ENCODE peak calls at places on chromosomes 6 and 20, in six cellular contexts. P, F, Q, Y, N and D are unnamed samples.
A peak's percentile ranks its signal among the peaks of the same experiment; 100 is the strongest.

GRCh38 chr20:17499041-17499440 is 32.1 kb downstream of the BFSP1 start:
- DNase-seq in P (no peak), F (no peak), Q (peak; percentile 51), Y (no peak), N (no peak), D (no peak)

GRCh38 chr6:1756472-1757129 is 146.9 kb downstream of the FOXC1 start:
- DNase-seq in P (no peak), F (no peak), Q (no peak), Y (no peak), N (no peak), D (no peak)

GRCh38 chr6:148836751-148837150 is 89.9 kb downstream of the UST start:
- DNase-seq in P (no peak), F (no peak), Q (no peak), Y (no peak), N (no peak), D (no peak)

GRCh38 chr6:52389626-52390360 is 27.8 kb downstream of the PAQR8 start:
- DNase-seq in P (no peak), F (no peak), Q (peak; percentile 66), Y (peak; percentile 60), N (no peak), D (no peak)

GRCh38 chr20:16381444-16381843 is 191.8 kb downstream of the KIF16B start:
- DNase-seq in P (no peak), F (no peak), Q (no peak), Y (no peak), N (no peak), D (no peak)

GRCh38 chr6:155301867-155302266 is 12.4 kb downstream of the TFB1M start:
- DNase-seq in P (no peak), F (no peak), Q (no peak), Y (no peak), N (no peak), D (no peak)

GRCh38 chr6:157628463-157628862 is 194.6 kb upstream of the SNX9 start:
- DNase-seq in P (no peak), F (no peak), Q (no peak), Y (no peak), N (no peak), D (no peak)

GRCh38 chr6:25956231-25956630 is 6.4 kb upstream of the TRIM38 start:
- DNase-seq in P (no peak), F (no peak), Q (no peak), Y (no peak), N (no peak), D (no peak)

GRCh38 chr6:72080260-72080941 is 194.1 kb downstream of the RIMS1 start:
- DNase-seq in P (no peak), F (no peak), Q (no peak), Y (no peak), N (no peak), D (no peak)

GRCh38 chr20:37392441-37393195 is 46.7 kb downstream of the SRC start:
- DNase-seq in P (no peak), F (no peak), Q (peak; percentile 33), Y (no peak), N (no peak), D (no peak)

GRCh38 chr6:99270030-99270429 is 79.4 kb downstream of the FAXC start:
- DNase-seq in P (no peak), F (no peak), Q (no peak), Y (no peak), N (no peak), D (no peak)

GRCh38 chr20:58069207-58069606 is 159.2 kb downstream of the ANKRD60 start:
- DNase-seq in P (no peak), F (no peak), Q (no peak), Y (no peak), N (no peak), D (no peak)

GRCh38 chr6:137040393-137040792 is 4.4 kb downstream of the IL20RA start:
- DNase-seq in P (no peak), F (no peak), Q (no peak), Y (no peak), N (no peak), D (no peak)

GRCh38 chr6:113644861-113645575 is 212.1 kb upstream of the MARCKS start:
- DNase-seq in P (no peak), F (no peak), Q (peak; percentile 83), Y (no peak), N (no peak), D (no peak)

GRCh38 chr6:168718821-168719475 is 278.0 kb downstream of the SMOC2 start:
- DNase-seq in P (no peak), F (no peak), Q (no peak), Y (no peak), N (no peak), D (no peak)

GRCh38 chr6:39137235-39137634 is 22.2 kb upstream of the SAYSD1 start:
- DNase-seq in P (no peak), F (no peak), Q (peak; percentile 50), Y (no peak), N (no peak), D (no peak)

GRCh38 chr6:165636015-165636414 is 27.0 kb downstream of the PDE10A start:
- DNase-seq in P (no peak), F (no peak), Q (no peak), Y (no peak), N (no peak), D (no peak)

GRCh38 chr6:53714395-53714794 is 48.8 kb upstream of the KLHL31 start:
- DNase-seq in P (no peak), F (no peak), Q (no peak), Y (no peak), N (no peak), D (no peak)

GRCh38 chr6:6806793-6807518 is 218.4 kb downstream of the LY86 start:
- DNase-seq in P (no peak), F (no peak), Q (no peak), Y (no peak), N (no peak), D (no peak)

GRCh38 chr6:113595921-113596376 is 261.2 kb upstream of the MARCKS start:
- DNase-seq in P (no peak), F (no peak), Q (peak; percentile 92), Y (no peak), N (no peak), D (no peak)

GRCh38 chr6:6885521-6886088 is 222.2 kb upstream of the RREB1 start:
- DNase-seq in P (no peak), F (no peak), Q (no peak), Y (no peak), N (no peak), D (no peak)